ENCODE peak calls at places on chromosomes 4 and X, in five cellular contexts. M is H1, W is K562, U is HCT116, D is SK-N-SH. X is an unnamed sample. For H3K4me1, the result is how much of the 10 kb centered on the place peaks cover.

GRCh38 chr4:38860788-38861424 is 4.3 kb upstream of the TLR6 start:
- DNase-seq in M (no peak), W (peak), D (peak), U (peak), X (peak)

GRCh38 chr4:184322328-184323025 is 104.8 kb upstream of the ENPP6 start:
- DNase-seq in D (no peak), M (no peak), W (no peak), U (no peak), X (no peak)

GRCh38 chr4:180059216-180059881 is 2183.9 kb upstream of the TENM3 start:
- DNase-seq in U (no peak), W (no peak), D (peak), M (no peak), X (peak)

GRCh38 chr4:38804654-38805295 is at the start of gene TLR1:
- DNase-seq in D (peak), M (no peak), U (peak), W (no peak), X (no peak)

GRCh38 chr4:25925486-25926201 is 11.6 kb downstream of the SMIM20 start:
- DNase-seq in M (no peak), U (peak), W (peak), D (peak), X (no peak)

GRCh38 chr4:6548201-6548881 is 26.6 kb upstream of the MAN2B2 start:
- DNase-seq in W (peak), M (peak), U (peak), D (peak), X (peak)

GRCh38 chrX:103831803-103832544 is at the start of gene RAB9B:
- DNase-seq in W (peak), D (peak), U (no peak), M (no peak), X (peak)

GRCh38 chr4:57639566-57640328 is 529.6 kb upstream of the IGFBP7 start:
- DNase-seq in U (no peak), W (no peak), M (no peak), D (no peak), X (peak)

GRCh38 chr4:106194801-106195200 is 121.2 kb downstream of the TBCK start:
- DNase-seq in M (no peak), U (no peak), W (no peak), D (no peak), X (no peak)

GRCh38 chr4:122346036-122346435 is 32.8 kb upstream of the ADAD1 start:
- DNase-seq in D (no peak), M (no peak), W (no peak), U (no peak), X (no peak)

GRCh38 chr4:23930750-23931488 is 41.1 kb upstream of the PPARGC1A start:
- DNase-seq in U (no peak), W (no peak), M (no peak), D (peak), X (no peak)

GRCh38 chr4:145720656-145721055 is 40.7 kb downstream of the C4orf51 start:
- DNase-seq in U (no peak), W (no peak), M (no peak), D (no peak), X (no peak)

GRCh38 chr4:106355193-106355592 is 13.4 kb downstream of the GIMD1 start:
- DNase-seq in W (no peak), U (no peak), M (no peak), D (no peak), X (no peak)

GRCh38 chr4:151152033-151152432 is 52.6 kb downstream of the RPS3A start:
- DNase-seq in U (no peak), D (no peak), W (no peak), M (no peak), X (no peak)

GRCh38 chrX:46459603-46460002 is 85.6 kb downstream of the ZNF674 start:
- DNase-seq in U (no peak), W (no peak), D (no peak), M (no peak), X (no peak)

GRCh38 chrX:54449929-54450328 is 9.7 kb downstream of the TSR2 start:
- DNase-seq in W (no peak), U (no peak), M (no peak), D (no peak), X (no peak)

GRCh38 chrX:47614618-47615017 is 5.0 kb downstream of the SYN1 start:
- DNase-seq in W (no peak), D (no peak), M (no peak), U (no peak), X (no peak)

DNA sequence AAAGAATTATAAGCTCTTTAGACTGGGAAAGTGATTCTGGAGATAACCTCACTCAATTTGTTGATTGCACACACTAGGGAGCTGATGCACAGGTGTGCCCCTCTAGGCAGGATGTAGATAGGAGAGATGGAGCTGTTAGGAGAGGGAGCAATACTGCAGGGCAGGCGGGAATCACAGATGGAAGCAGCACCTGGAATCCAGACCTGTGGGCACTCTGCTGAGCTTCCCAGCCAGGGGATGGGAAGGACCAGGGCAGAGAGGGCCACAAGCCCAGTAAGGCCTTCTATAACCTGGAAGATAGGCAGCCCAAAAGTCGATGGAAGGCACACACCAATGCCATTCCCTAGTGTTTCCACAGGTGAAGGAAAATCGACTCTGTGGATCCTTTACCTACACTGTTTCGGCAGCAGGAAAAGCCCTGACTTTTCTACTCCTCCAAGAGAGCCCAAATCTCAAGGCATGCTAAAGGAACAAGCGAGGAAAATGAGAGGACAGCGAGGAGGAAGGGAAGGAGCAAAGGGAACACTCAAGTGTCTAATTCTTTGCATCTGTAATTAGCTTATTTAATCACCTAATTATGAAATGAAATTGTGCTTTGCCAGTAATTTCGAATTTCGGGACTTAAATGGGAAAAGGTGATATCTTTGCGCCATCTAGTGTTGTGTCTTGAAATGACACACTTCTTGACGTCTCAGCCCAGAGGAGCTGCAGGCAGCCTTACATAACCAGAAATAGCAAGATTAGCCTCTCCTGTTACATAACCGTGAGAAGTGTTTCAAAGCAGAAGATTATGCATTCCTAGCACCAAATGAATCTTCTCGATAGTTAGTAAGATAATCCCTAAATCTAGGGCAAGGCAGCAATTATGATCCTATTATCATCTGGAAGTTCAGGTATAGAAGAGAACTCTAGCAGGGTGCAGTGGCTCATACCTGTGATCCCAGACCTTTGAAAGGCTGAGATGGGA is 31.0 kb upstream of the TLR3 start:
- DNase-seq in M (no peak), U (peak), W (peak), D (peak), X (peak)
- TF ChIP-seq YY1 in M (no peak), U (no peak), W (no peak), D (no peak), X (no peak)

DNA sequence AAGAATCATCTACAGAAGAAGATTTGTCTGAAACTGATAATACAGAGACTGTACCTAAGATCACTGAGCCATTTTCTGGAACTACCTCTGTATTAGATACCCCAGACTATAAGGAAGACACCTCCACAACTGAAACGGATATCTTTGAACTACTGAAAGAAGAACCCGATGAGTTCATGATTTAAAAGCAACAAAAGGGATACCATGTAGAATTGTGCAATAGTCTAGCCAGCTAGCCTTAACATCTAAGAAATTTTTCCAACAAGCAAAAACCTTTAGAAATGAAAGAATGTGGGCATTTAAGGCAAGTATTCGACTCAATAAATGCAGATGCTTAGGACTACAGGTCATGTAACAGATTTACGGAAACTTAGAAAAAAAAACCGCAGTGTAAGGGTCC is 1.3 kb downstream of the CABS1 start:
- DNase-seq in U (no peak), W (no peak), M (no peak), D (no peak), X (no peak)
- H3K4me1 ChIP-seq in U (under half), W (under half), M (under half), D (under half), X (under half)

GRCh38 chrX:77937291-77937690 is 26.8 kb downstream of the ATP7A start:
- DNase-seq in U (no peak), W (no peak), D (no peak), M (no peak), X (no peak)
- TF ChIP-seq YY1 in U (no peak), W (no peak), D (no peak), M (no peak), X (no peak)

DNA sequence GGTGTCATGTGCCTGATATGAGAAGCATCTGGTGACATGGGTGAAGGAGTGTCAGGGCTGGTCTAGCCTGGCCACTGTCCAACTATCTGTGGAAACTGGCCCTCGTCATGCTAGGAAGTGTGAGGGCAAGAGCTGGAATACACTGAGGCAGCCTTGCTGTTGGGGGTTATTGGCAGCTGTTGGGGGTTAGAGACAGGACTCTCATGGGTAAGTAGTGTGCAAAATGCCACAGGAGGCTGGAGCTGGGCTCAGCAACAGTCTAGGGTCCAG is 167.4 kb upstream of the PGRMC2 start:
- DNase-seq in U (no peak), M (no peak), W (no peak), D (no peak), X (no peak)
- H3K4me1 ChIP-seq in U (under half), M (under half), W (under half), D (under half), X (under half)

GRCh38 chr4:69860521-69861298 is 765 bp upstream of the SULT1E1 start:
- DNase-seq in D (no peak), U (no peak), W (no peak), M (no peak), X (no peak)

GRCh38 chr4:69858683-69859082 is 1.3 kb downstream of the SULT1E1 start:
- DNase-seq in W (no peak), D (no peak), U (no peak), M (no peak), X (no peak)

GRCh38 chr4:69861756-69862155 is 1.8 kb upstream of the SULT1E1 start:
- DNase-seq in D (no peak), M (no peak), U (no peak), W (no peak), X (no peak)

GRCh38 chr4:69859140-69859539 is 805 bp downstream of the SULT1E1 start:
- DNase-seq in D (no peak), W (no peak), U (no peak), M (no peak), X (no peak)

GRCh38 chr4:69860007-69860406 is at the start of gene SULT1E1:
- DNase-seq in U (no peak), D (no peak), M (no peak), W (no peak), X (no peak)
- TF ChIP-seq YY1 in U (no peak), D (no peak), M (no peak), W (no peak), X (no peak)

DNA sequence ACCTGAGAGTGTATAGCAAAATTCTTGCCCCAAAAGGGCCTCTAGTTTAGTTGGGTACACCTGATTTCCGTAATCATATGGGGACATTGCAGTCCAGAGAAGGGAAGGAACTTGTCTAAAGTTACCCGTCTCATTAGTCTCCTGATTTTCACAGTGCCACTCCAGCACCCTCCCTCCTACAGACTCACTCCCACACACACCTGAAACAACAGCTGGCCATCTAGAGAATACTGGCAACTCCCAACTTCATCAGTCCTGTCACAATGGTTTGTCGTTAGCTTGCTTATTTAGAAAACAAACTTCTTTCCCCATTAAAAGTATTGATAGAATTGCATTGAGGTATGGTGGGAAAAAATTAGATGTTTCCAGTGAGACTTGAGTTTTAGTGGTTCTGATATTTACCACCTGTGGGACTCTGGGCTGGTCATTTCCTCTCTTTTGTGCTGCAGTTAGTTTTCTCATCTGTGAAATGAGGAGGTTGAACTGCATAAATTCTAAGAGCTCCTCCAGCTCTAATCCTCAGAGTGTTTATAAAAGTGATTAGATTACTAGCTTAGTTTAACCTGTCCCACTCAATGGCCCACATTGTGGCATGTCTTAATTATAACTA is 1.7 kb downstream of the IL13RA1 start:
- DNase-seq in W (no peak), D (no peak), U (no peak), M (no peak), X (no peak)
- H3K4me1 ChIP-seq in W (under half), D (under half), U (under half), M (under half), X (under half)

GRCh38 chrX:66110112-66110511 is 53.9 kb upstream of the HEPH start:
- DNase-seq in D (peak), U (peak), M (no peak), W (peak), X (no peak)
- TF ChIP-seq YY1 in D (no peak), U (no peak), M (no peak), W (no peak), X (no peak)

DNA sequence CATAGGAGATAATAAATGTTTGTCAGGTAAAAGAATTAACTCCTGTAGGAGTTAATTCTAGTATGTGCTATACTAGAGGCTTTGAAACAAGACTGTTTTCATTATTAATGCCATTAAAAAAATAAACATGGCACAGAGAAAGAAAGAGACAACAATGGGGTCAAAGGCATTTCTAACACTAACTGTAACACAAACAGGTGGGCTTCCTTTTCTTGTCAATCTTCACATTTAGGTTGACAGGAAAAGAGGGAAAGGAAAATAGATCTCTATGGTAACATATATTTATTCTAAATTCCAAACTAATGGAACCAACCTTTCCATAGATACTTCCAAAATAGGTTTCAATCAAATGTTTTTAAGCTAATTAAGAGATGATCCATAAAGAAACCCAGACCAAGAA is 9.8 kb downstream of the ANKRD17 start:
- DNase-seq in W (no peak), U (no peak), D (no peak), M (no peak), X (no peak)
- H3K4me1 ChIP-seq in W (under half), U (under half), D (under half), M (under half), X (under half)

GRCh38 chr4:17280266-17280665 is 231.6 kb downstream of the QDPR start:
- DNase-seq in W (no peak), U (no peak), D (no peak), M (no peak), X (no peak)

GRCh38 chr4:17283832-17284231 is 228.1 kb downstream of the QDPR start:
- DNase-seq in D (no peak), U (no peak), W (no peak), M (no peak), X (no peak)

GRCh38 chr4:17284323-17285175 is 227.3 kb downstream of the QDPR start:
- DNase-seq in U (no peak), M (no peak), D (no peak), W (no peak), X (no peak)

GRCh38 chr4:17285747-17286146 is 226.1 kb downstream of the QDPR start:
- DNase-seq in W (no peak), U (no peak), D (no peak), M (no peak), X (no peak)

GRCh38 chr4:17283251-17283650 is 228.6 kb downstream of the QDPR start:
- DNase-seq in D (no peak), U (no peak), W (no peak), M (no peak), X (no peak)
- TF ChIP-seq YY1 in D (no peak), U (no peak), W (no peak), M (no peak), X (no peak)

DNA sequence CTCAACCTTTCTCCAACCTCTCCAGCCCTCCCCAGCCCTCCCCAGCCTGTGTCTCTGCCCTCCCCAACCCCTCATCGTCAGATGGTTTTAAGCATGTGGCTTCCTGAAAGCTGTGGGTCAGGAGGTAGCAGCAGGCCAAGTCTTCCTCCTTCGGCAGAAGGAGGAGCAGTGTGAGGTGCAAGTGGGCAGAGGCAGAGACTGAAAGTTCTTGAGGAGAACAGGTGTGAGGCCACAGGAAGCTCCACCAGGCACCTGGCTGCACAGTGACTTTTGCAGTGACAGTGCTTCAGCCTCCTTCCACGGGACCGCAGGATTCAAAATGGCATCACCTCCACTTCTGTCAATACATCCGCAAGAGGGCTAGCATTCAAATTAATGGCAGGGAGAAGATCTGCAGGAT is 203.9 kb upstream of the LEF1 start:
- DNase-seq in U (no peak), D (no peak), W (no peak), M (no peak), X (no peak)
- H3K4me1 ChIP-seq in U (under half), D (under half), W (under half), M (under half), X (under half)